ENCODE peak calls at places on chromosome 1, in seven cellular contexts. F, G, A, M, X, N and H are unnamed samples.

GRCh38 chr1:90045853-90046563 is 51.1 kb downstream of the ZNF326 start:
- DNase-seq in A (no peak), F (no peak), N (peak; percentile 31), M (peak; percentile 79), G (peak; percentile 21), X (no peak), H (peak; percentile 53)

GRCh38 chr1:110183642-110184167 is 26.4 kb upstream of the KCNC4 start:
- DNase-seq in G (no peak), M (no peak), F (no peak), N (no peak), X (no peak), A (no peak), H (no peak)

GRCh38 chr1:33275200-33275599 is 18.9 kb downstream of the ZNF362 start:
- DNase-seq in N (no peak), X (no peak), F (no peak), M (no peak), G (no peak), A (no peak), H (no peak)

GRCh38 chr1:10210841-10211804 is 753 bp downstream of the KIF1B start:
- DNase-seq in N (peak; percentile 97), M (peak; percentile 85), X (peak; percentile 95), G (peak; percentile 91), F (peak; percentile 98), A (peak; percentile 29), H (peak; percentile 76)

GRCh38 chr1:117628343-117628742 is 22.5 kb downstream of the TENT5C start:
- DNase-seq in A (no peak), M (no peak), G (no peak), F (no peak), N (no peak), X (no peak), H (no peak)

GRCh38 chr1:244087611-244088010 is 36.5 kb downstream of the ZBTB18 start:
- DNase-seq in M (no peak), X (no peak), F (no peak), A (no peak), G (no peak), N (no peak), H (no peak)

GRCh38 chr1:116910379-116911165 is 856 bp downstream of the PTGFRN start:
- DNase-seq in M (peak; percentile 78), G (no peak), F (peak; percentile 37), X (peak; percentile 56), A (peak; percentile 54), N (peak; percentile 42), H (no peak)

GRCh38 chr1:16165548-16165947 is 9.7 kb upstream of the EPHA2 start:
- DNase-seq in N (no peak), G (no peak), A (no peak), F (no peak), M (peak; percentile 67), X (no peak), H (no peak)

GRCh38 chr1:230899845-230900251 is 31.5 kb upstream of the C1orf198 start:
- DNase-seq in F (no peak), X (no peak), G (peak; percentile 89), N (peak; percentile 97), A (no peak), M (no peak), H (peak; percentile 95)

GRCh38 chr1:113191579-113192076 is 118.6 kb downstream of the LRIG2 start:
- DNase-seq in N (no peak), M (no peak), G (no peak), F (no peak), A (peak; percentile 61), X (no peak), H (no peak)

GRCh38 chr1:53465023-53465957 is 6.1 kb downstream of the DMRTB1 start:
- DNase-seq in A (no peak), N (no peak), G (no peak), M (peak; percentile 47), X (no peak), F (no peak), H (no peak)

GRCh38 chr1:85581138-85581801 is 709 bp downstream of the CCN1 start:
- DNase-seq in N (peak; percentile 89), G (peak; percentile 69), M (peak; percentile 88), X (peak; percentile 81), A (peak; percentile 57), F (peak; percentile 79), H (peak; percentile 90)

GRCh38 chr1:54413295-54413694 is 7.1 kb upstream of the SSBP3 start:
- DNase-seq in X (peak; percentile 27), G (peak; percentile 62), A (no peak), N (peak; percentile 72), M (no peak), F (peak; percentile 75), H (peak; percentile 63)

GRCh38 chr1:154767315-154768240 is 102.5 kb downstream of the KCNN3 start:
- DNase-seq in G (peak; percentile 72), A (no peak), X (no peak), M (no peak), F (peak; percentile 83), N (peak; percentile 56), H (peak; percentile 77)

GRCh38 chr1:13763991-13764390 is 64.0 kb downstream of the PRDM2 start:
- DNase-seq in N (no peak), M (no peak), G (no peak), X (no peak), A (no peak), F (no peak), H (no peak)

GRCh38 chr1:13764533-13764932 is 64.5 kb downstream of the PRDM2 start:
- DNase-seq in M (peak; percentile 68), X (no peak), F (no peak), G (peak; percentile 56), A (no peak), N (peak; percentile 65), H (peak; percentile 86)

GRCh38 chr1:13766906-13767564 is 67.0 kb downstream of the PRDM2 start:
- DNase-seq in F (no peak), A (no peak), G (peak; percentile 86), N (peak; percentile 38), M (no peak), X (no peak), H (peak; percentile 48)

GRCh38 chr1:13763264-13763663 is 63.3 kb downstream of the PRDM2 start:
- DNase-seq in G (no peak), N (no peak), F (no peak), X (no peak), M (no peak), A (no peak), H (no peak)

GRCh38 chr1:13764933-13765332 is 64.9 kb downstream of the PRDM2 start:
- DNase-seq in M (peak; percentile 79), G (no peak), A (no peak), F (no peak), N (no peak), X (no peak), H (no peak)
- TF ChIP-seq CTCF in M (no peak), G (no peak), A (peak; percentile 35), F (no peak), N (no peak), X (no peak), H (peak; percentile 22)

GRCh38 chr1:156689035-156689959 is 12.1 kb upstream of the NES start:
- DNase-seq in A (peak; percentile 62), N (peak; percentile 88), M (peak; percentile 97), X (peak; percentile 62), G (peak; percentile 80), F (peak; percentile 82), H (peak; percentile 81)
- H3K4me3 ChIP-seq in A (no peak overlapping the region), N (no peak overlapping the region), M (peak overlapping the region; percentile 71), X (no peak overlapping the region), G (peak overlapping the region; percentile 13), F (no peak overlapping the region), H (peak overlapping the region; percentile 12)

DNA sequence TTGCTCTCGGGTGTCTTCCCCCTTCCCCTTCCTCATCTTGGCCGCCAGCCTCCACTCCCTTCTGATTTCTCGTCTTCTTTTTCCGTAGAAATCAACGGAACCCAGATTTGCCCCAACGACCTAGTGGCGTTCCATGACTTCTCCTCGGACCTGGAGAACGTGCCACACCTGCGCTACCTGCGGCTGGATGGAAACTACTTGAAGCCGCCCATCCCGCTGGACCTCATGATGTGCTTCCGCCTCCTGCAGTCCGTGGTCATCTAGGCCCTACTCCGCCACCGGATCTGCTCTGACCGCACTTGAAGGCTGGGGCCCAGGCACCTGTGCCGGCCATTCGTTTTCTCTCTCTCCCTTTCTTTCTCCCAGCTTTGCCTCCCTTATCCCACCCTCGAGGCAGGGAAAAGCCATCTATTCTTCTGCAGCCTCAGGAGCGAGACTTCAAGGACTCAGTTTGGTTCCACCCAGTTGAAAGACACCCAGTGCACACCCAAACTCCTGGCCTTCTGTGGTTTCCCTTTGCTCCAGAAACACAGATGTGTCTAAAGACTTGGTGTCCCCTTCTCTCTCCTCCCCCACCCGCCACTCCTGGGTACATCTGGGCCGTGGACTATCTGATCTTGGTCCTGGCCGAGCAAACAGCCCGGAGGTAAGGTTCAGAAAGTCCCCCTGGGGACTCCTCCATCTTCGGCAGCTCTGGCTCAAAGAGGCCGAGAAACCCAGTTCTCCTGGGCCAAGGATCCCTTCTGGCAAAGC is 7.2 kb upstream of the OPTC start:
- DNase-seq in N (no peak), X (no peak), M (no peak), G (no peak), A (no peak), F (no peak), H (peak; percentile 38)
- TF ChIP-seq CTCF in N (no peak), X (no peak), M (no peak), G (no peak), A (no peak), F (no peak), H (no peak)

GRCh38 chr1:111504097-111504496 is 664 bp upstream of the ADORA3 start:
- DNase-seq in M (no peak), X (no peak), G (no peak), A (no peak), F (no peak), N (no peak), H (no peak)
- H3K4me3 ChIP-seq in M (no peak overlapping the region), X (no peak overlapping the region), G (no peak overlapping the region), A (no peak overlapping the region), F (no peak overlapping the region), N (no peak overlapping the region), H (no peak overlapping the region)

GRCh38 chr1:26388791-26389445 is 16.4 kb upstream of the ZNF683 start:
- DNase-seq in F (no peak), M (no peak), X (no peak), G (peak; percentile 41), A (no peak), N (no peak), H (peak; percentile 31)

GRCh38 chr1:26389604-26390247 is 17.2 kb upstream of the ZNF683 start:
- DNase-seq in A (no peak), G (no peak), N (no peak), M (no peak), X (no peak), F (no peak), H (no peak)

GRCh38 chr1:26387447-26387846 is 14.9 kb upstream of the ZNF683 start:
- DNase-seq in M (no peak), F (no peak), G (peak; percentile 55), A (no peak), X (no peak), N (no peak), H (peak; percentile 51)

DNA sequence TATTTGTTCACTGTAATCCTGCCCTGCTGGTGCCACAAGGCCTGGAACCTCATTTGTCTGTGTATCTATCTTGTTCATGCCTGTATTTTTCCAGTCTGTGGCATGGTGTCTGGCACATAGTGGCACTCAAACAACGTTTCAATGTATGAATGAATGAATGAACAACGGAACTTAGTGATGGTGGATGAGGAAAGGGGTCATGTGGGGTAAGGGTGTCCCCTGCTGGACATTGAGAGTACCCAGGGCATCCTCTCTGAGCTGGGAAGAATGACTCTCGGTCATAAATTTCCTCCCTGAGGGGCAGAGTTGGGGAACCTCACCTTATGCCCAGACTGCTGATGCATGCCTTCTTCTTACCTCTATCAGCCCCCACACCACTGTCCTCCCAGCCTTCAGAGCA is 18.9 kb upstream of the ZNF683 start:
- DNase-seq in F (no peak), N (peak; percentile 71), A (no peak), X (no peak), M (peak; percentile 75), G (peak; percentile 59), H (peak; percentile 76)
- TF ChIP-seq CTCF in F (no peak), N (peak; percentile 90), A (peak; percentile 61), X (no peak), M (peak; percentile 88), G (peak; percentile 90), H (peak; percentile 91)